ENCODE peak calls at places on chromosomes 11 and 22, in seven cellular contexts. One of them, this sample, is unnamed.

GRCh38 chr11:75246673-75247350 is 6.2 kb downstream of the TPBGL start:
- DNase-seq in iPS DF 6.9: no peak
- DNase-seq in cardiac muscle cell: no peak
- DNase-seq in right cardiac atrium: no peak
- DNase-seq in CD4-positive, alpha-beta T cell: no peak
- DNase-seq in H9: peak; percentile 15
- DNase-seq in colonic mucosa: no peak
- DNase-seq in this sample: no peak

GRCh38 chr11:1295086-1295485 is 14.3 kb downstream of the TOLLIP start:
- DNase-seq in colonic mucosa: no peak
- DNase-seq in iPS DF 6.9: no peak
- DNase-seq in right cardiac atrium: peak; percentile 41
- DNase-seq in cardiac muscle cell: no peak
- DNase-seq in CD4-positive, alpha-beta T cell: no peak
- DNase-seq in H9: no peak
- DNase-seq in this sample: no peak

GRCh38 chr11:64000026-64000739 is 13.9 kb downstream of the OTUB1 start:
- DNase-seq in H9: peak; percentile 78
- DNase-seq in cardiac muscle cell: peak; percentile 84
- DNase-seq in colonic mucosa: peak; percentile 66
- DNase-seq in right cardiac atrium: peak; percentile 91
- DNase-seq in CD4-positive, alpha-beta T cell: peak; percentile 70
- DNase-seq in iPS DF 6.9: no peak
- DNase-seq in this sample: peak; percentile 70

GRCh38 chr11:19715373-19715772 is 2.7 kb downstream of the NAV2 start:
- DNase-seq in colonic mucosa: no peak
- DNase-seq in iPS DF 6.9: no peak
- DNase-seq in right cardiac atrium: no peak
- DNase-seq in cardiac muscle cell: peak; percentile 56
- DNase-seq in CD4-positive, alpha-beta T cell: no peak
- DNase-seq in H9: no peak
- DNase-seq in this sample: no peak

GRCh38 chr11:23359297-23359696 is 499.0 kb upstream of the CCDC179 start:
- DNase-seq in iPS DF 6.9: no peak
- DNase-seq in H9: no peak
- DNase-seq in colonic mucosa: peak; percentile 23
- DNase-seq in cardiac muscle cell: peak; percentile 61
- DNase-seq in CD4-positive, alpha-beta T cell: no peak
- DNase-seq in right cardiac atrium: no peak
- DNase-seq in this sample: no peak

GRCh38 chr22:41284465-41284864 is 1.5 kb downstream of the RANGAP1 start:
- DNase-seq in CD4-positive, alpha-beta T cell: no peak
- DNase-seq in colonic mucosa: no peak
- DNase-seq in iPS DF 6.9: no peak
- DNase-seq in right cardiac atrium: no peak
- DNase-seq in cardiac muscle cell: no peak
- DNase-seq in H9: no peak
- DNase-seq in this sample: no peak

GRCh38 chr11:64489831-64490441 is 101.1 kb upstream of the SLC22A12 start:
- DNase-seq in cardiac muscle cell: peak; percentile 59
- DNase-seq in right cardiac atrium: peak; percentile 79
- DNase-seq in iPS DF 6.9: peak; percentile 50
- DNase-seq in colonic mucosa: peak; percentile 55
- DNase-seq in H9: peak; percentile 78
- DNase-seq in CD4-positive, alpha-beta T cell: peak; percentile 13
- DNase-seq in this sample: peak; percentile 20

GRCh38 chr11:34680206-34680605 is 59.3 kb downstream of the EHF start:
- DNase-seq in iPS DF 6.9: no peak
- DNase-seq in CD4-positive, alpha-beta T cell: no peak
- DNase-seq in H9: no peak
- DNase-seq in right cardiac atrium: no peak
- DNase-seq in colonic mucosa: no peak
- DNase-seq in cardiac muscle cell: no peak
- DNase-seq in this sample: no peak

GRCh38 chr11:57109331-57109730 is 72.4 kb upstream of the LRRC55 start:
- DNase-seq in iPS DF 6.9: no peak
- DNase-seq in cardiac muscle cell: no peak
- DNase-seq in H9: no peak
- DNase-seq in CD4-positive, alpha-beta T cell: no peak
- DNase-seq in colonic mucosa: no peak
- DNase-seq in right cardiac atrium: no peak
- DNase-seq in this sample: no peak

GRCh38 chr11:25901415-25901814 is 430.5 kb upstream of the ANO3 start:
- DNase-seq in cardiac muscle cell: no peak
- DNase-seq in CD4-positive, alpha-beta T cell: no peak
- DNase-seq in right cardiac atrium: no peak
- DNase-seq in colonic mucosa: no peak
- DNase-seq in iPS DF 6.9: no peak
- DNase-seq in H9: no peak
- DNase-seq in this sample: no peak
- H3K9me3 ChIP-seq in cardiac muscle cell: no peaks in the 10 kb centered on the region
- H3K9me3 ChIP-seq in CD4-positive, alpha-beta T cell: no peaks in the 10 kb centered on the region
- H3K9me3 ChIP-seq in right cardiac atrium: no peaks in the 10 kb centered on the region
- H3K9me3 ChIP-seq in colonic mucosa: no peaks in the 10 kb centered on the region
- H3K9me3 ChIP-seq in iPS DF 6.9: no peaks in the 10 kb centered on the region
- H3K9me3 ChIP-seq in H9: no peaks in the 10 kb centered on the region
- H3K9me3 ChIP-seq in this sample: no peaks in the 10 kb centered on the region

DNA sequence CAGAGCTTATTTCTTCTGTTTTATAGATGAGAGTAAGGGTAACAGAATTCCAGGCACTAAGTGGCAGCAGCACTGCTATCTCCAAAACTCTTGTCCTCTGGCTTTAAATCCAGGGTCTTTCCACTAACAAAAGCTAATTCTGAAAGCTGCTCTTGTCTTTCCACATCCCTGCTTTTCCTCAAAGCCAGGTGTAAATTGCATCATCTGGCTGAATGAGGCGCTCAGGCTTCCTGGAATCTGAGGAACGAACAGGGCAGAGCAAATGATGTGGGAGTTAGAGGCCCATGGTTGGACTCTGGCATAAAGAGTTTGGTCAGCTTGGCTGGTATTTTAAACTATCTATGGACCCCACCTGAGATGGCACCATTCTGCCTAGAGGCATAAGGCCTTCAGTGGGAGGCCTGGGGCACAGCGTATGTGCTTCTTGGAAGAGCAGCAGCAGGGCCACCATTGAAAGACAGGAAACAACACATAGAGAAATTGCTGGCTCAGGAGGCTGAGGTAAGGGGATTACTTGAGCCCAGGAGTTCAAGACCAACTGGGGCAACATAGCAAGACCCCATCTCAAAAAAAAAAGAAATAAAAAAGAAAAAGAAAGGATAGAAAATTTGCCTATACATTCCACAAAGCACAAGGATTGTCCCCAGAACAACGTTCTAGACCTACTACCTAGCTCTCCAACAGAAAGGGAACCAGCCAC is 1.9 kb downstream of the KCNJ5 start:
- DNase-seq in CD4-positive, alpha-beta T cell: no peak
- DNase-seq in right cardiac atrium: no peak
- DNase-seq in H9: no peak
- DNase-seq in colonic mucosa: no peak
- DNase-seq in cardiac muscle cell: no peak
- DNase-seq in iPS DF 6.9: no peak
- DNase-seq in this sample: no peak
- H3K9me3 ChIP-seq in CD4-positive, alpha-beta T cell: no peaks in the 10 kb centered on the region
- H3K9me3 ChIP-seq in right cardiac atrium: no peaks in the 10 kb centered on the region
- H3K9me3 ChIP-seq in H9: no peaks in the 10 kb centered on the region
- H3K9me3 ChIP-seq in colonic mucosa: no peaks in the 10 kb centered on the region
- H3K9me3 ChIP-seq in cardiac muscle cell: no peaks in the 10 kb centered on the region
- H3K9me3 ChIP-seq in iPS DF 6.9: no peaks in the 10 kb centered on the region
- H3K9me3 ChIP-seq in this sample: no peaks in the 10 kb centered on the region

GRCh38 chr11:71064183-71064582 is 188.2 kb downstream of the SHANK2 start:
- DNase-seq in CD4-positive, alpha-beta T cell: no peak
- DNase-seq in iPS DF 6.9: no peak
- DNase-seq in colonic mucosa: no peak
- DNase-seq in right cardiac atrium: peak; percentile 14
- DNase-seq in cardiac muscle cell: no peak
- DNase-seq in H9: no peak
- DNase-seq in this sample: no peak

GRCh38 chr11:71067753-71068152 is 184.6 kb downstream of the SHANK2 start:
- DNase-seq in H9: no peak
- DNase-seq in right cardiac atrium: peak; percentile 7
- DNase-seq in iPS DF 6.9: no peak
- DNase-seq in CD4-positive, alpha-beta T cell: no peak
- DNase-seq in colonic mucosa: no peak
- DNase-seq in cardiac muscle cell: no peak
- DNase-seq in this sample: no peak

GRCh38 chr11:71066311-71066710 is 186.1 kb downstream of the SHANK2 start:
- DNase-seq in H9: no peak
- DNase-seq in cardiac muscle cell: no peak
- DNase-seq in right cardiac atrium: peak; percentile 0
- DNase-seq in CD4-positive, alpha-beta T cell: no peak
- DNase-seq in colonic mucosa: no peak
- DNase-seq in iPS DF 6.9: no peak
- DNase-seq in this sample: no peak

GRCh38 chr11:71064702-71065515 is 187.5 kb downstream of the SHANK2 start:
- DNase-seq in cardiac muscle cell: no peak
- DNase-seq in CD4-positive, alpha-beta T cell: no peak
- DNase-seq in H9: no peak
- DNase-seq in right cardiac atrium: peak; percentile 15
- DNase-seq in iPS DF 6.9: no peak
- DNase-seq in colonic mucosa: no peak
- DNase-seq in this sample: no peak

DNA sequence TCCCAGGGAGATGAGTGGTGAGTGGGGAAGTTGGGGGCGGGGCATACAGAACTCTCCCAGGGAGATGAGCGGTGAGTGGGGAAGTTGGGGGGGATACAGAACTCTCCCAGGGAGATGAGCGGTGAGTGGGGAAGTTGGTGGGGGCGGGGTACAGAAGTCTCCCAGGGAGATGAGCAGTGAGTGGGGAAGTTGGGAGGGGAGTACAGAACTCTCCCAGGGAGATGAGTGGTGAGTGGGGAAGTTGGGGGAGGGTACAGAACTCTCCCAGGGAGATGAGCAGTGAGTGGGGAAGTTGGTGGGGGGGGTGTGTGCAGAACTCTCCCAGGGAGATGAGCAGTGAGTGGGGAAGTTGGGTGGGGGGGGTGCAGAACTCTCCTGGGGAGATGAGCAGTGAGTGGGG is 186.6 kb downstream of the SHANK2 start:
- DNase-seq in CD4-positive, alpha-beta T cell: no peak
- DNase-seq in iPS DF 6.9: no peak
- DNase-seq in H9: no peak
- DNase-seq in colonic mucosa: no peak
- DNase-seq in right cardiac atrium: peak; percentile 8
- DNase-seq in cardiac muscle cell: no peak
- DNase-seq in this sample: no peak
- H3K9me3 ChIP-seq in CD4-positive, alpha-beta T cell: no peaks in the 10 kb centered on the region
- H3K9me3 ChIP-seq in iPS DF 6.9: no peaks in the 10 kb centered on the region
- H3K9me3 ChIP-seq in H9: no peaks in the 10 kb centered on the region
- H3K9me3 ChIP-seq in colonic mucosa: no peaks in the 10 kb centered on the region
- H3K9me3 ChIP-seq in right cardiac atrium: no peaks in the 10 kb centered on the region
- H3K9me3 ChIP-seq in cardiac muscle cell: no peaks in the 10 kb centered on the region
- H3K9me3 ChIP-seq in this sample: no peaks in the 10 kb centered on the region

GRCh38 chr22:47369431-47370015 is 607.1 kb downstream of the TBC1D22A start:
- DNase-seq in cardiac muscle cell: no peak
- DNase-seq in CD4-positive, alpha-beta T cell: no peak
- DNase-seq in iPS DF 6.9: no peak
- DNase-seq in right cardiac atrium: no peak
- DNase-seq in colonic mucosa: peak; percentile 9
- DNase-seq in H9: no peak
- DNase-seq in this sample: no peak
- H3K9me3 ChIP-seq in cardiac muscle cell: peaks cover 2% of the 10 kb centered on the region
- H3K9me3 ChIP-seq in CD4-positive, alpha-beta T cell: no peaks in the 10 kb centered on the region
- H3K9me3 ChIP-seq in iPS DF 6.9: peaks cover 35% of the 10 kb centered on the region
- H3K9me3 ChIP-seq in right cardiac atrium: no peaks in the 10 kb centered on the region
- H3K9me3 ChIP-seq in colonic mucosa: no peaks in the 10 kb centered on the region
- H3K9me3 ChIP-seq in H9: peaks cover 88% of the 10 kb centered on the region
- H3K9me3 ChIP-seq in this sample: no peaks in the 10 kb centered on the region

DNA sequence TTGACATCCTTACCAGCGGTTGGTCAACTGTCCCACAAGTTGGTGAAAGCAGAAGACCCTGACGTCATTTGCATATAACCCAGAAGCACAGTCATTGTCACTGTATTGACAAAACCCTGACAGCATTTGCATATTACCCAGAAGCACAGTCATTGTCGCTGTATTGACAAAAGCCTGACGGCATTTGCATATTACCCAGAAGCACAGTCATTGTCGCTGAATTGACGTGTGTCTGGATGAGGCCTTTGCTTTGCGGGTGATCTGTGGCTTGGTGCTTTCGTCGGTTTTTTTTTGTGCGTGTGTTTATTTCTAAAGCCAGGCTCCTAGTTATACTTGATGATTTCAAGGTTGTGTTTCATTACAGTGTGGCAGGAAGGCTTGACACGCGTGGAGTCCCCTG is 1145.2 kb downstream of the BRD1 start:
- DNase-seq in H9: no peak
- DNase-seq in iPS DF 6.9: no peak
- DNase-seq in colonic mucosa: no peak
- DNase-seq in CD4-positive, alpha-beta T cell: no peak
- DNase-seq in cardiac muscle cell: no peak
- DNase-seq in right cardiac atrium: no peak
- DNase-seq in this sample: no peak
- H3K9me3 ChIP-seq in H9: no peaks in the 10 kb centered on the region
- H3K9me3 ChIP-seq in iPS DF 6.9: peaks cover 23% of the 10 kb centered on the region
- H3K9me3 ChIP-seq in colonic mucosa: no peaks in the 10 kb centered on the region
- H3K9me3 ChIP-seq in CD4-positive, alpha-beta T cell: no peaks in the 10 kb centered on the region
- H3K9me3 ChIP-seq in cardiac muscle cell: no peaks in the 10 kb centered on the region
- H3K9me3 ChIP-seq in right cardiac atrium: no peaks in the 10 kb centered on the region
- H3K9me3 ChIP-seq in this sample: no peaks in the 10 kb centered on the region

GRCh38 chr22:43207386-43207785 is 20.5 kb upstream of the TTLL12 start:
- DNase-seq in iPS DF 6.9: no peak
- DNase-seq in right cardiac atrium: no peak
- DNase-seq in cardiac muscle cell: no peak
- DNase-seq in CD4-positive, alpha-beta T cell: no peak
- DNase-seq in H9: no peak
- DNase-seq in colonic mucosa: no peak
- DNase-seq in this sample: no peak
- H3K9me3 ChIP-seq in iPS DF 6.9: no peaks in the 10 kb centered on the region
- H3K9me3 ChIP-seq in right cardiac atrium: no peaks in the 10 kb centered on the region
- H3K9me3 ChIP-seq in cardiac muscle cell: no peaks in the 10 kb centered on the region
- H3K9me3 ChIP-seq in CD4-positive, alpha-beta T cell: no peaks in the 10 kb centered on the region
- H3K9me3 ChIP-seq in H9: no peaks in the 10 kb centered on the region
- H3K9me3 ChIP-seq in colonic mucosa: no peaks in the 10 kb centered on the region
- H3K9me3 ChIP-seq in this sample: no peaks in the 10 kb centered on the region

GRCh38 chr11:54979375-54979774 is 272.7 kb downstream of the OR4A5 start:
- DNase-seq in CD4-positive, alpha-beta T cell: no peak
- DNase-seq in iPS DF 6.9: no peak
- DNase-seq in cardiac muscle cell: no peak
- DNase-seq in colonic mucosa: no peak
- DNase-seq in right cardiac atrium: no peak
- DNase-seq in H9: no peak
- DNase-seq in this sample: no peak
- H3K9me3 ChIP-seq in CD4-positive, alpha-beta T cell: peaks cover 73% of the 10 kb centered on the region
- H3K9me3 ChIP-seq in iPS DF 6.9: no peaks in the 10 kb centered on the region
- H3K9me3 ChIP-seq in cardiac muscle cell: no peaks in the 10 kb centered on the region
- H3K9me3 ChIP-seq in colonic mucosa: no peaks in the 10 kb centered on the region
- H3K9me3 ChIP-seq in right cardiac atrium: no peaks in the 10 kb centered on the region
- H3K9me3 ChIP-seq in H9: peaks cover 97% of the 10 kb centered on the region
- H3K9me3 ChIP-seq in this sample: no peaks in the 10 kb centered on the region